ENCODE peak calls at places on chromosomes 2 and 18, in six cellular contexts. Z is kidney epithelial cell, R is Caco-2, W is prostate gland, G is colonic mucosa, K is tibial nerve. M is an unnamed sample.

GRCh38 chr2:111209045-111209514 is 88.4 kb downstream of the BCL2L11 start:
- DNase-seq in K (no peak), Z (peak), G (no peak), R (no peak), W (no peak), M (peak)

GRCh38 chr18:75530548-75531211 is 103.2 kb upstream of the SMIM21 start:
- DNase-seq in G (no peak), R (no peak), K (no peak), W (no peak), Z (no peak), M (no peak)

GRCh38 chr2:183070942-183071844 is 7.4 kb upstream of the DUSP19 start:
- DNase-seq in W (no peak), Z (no peak), R (peak), G (peak), K (no peak), M (peak)

GRCh38 chr18:22623513-22623912 is 205.8 kb upstream of the CTAGE1 start:
- DNase-seq in Z (no peak), K (no peak), G (no peak), R (no peak), W (no peak), M (no peak)

GRCh38 chr2:219836647-219837177 is 209.3 kb downstream of the SLC4A3 start:
- DNase-seq in Z (no peak), R (peak), G (no peak), W (no peak), K (no peak), M (peak)

GRCh38 chr2:118969734-118970395 is 27.9 kb downstream of the MARCO start:
- DNase-seq in R (peak), G (no peak), Z (no peak), W (no peak), K (no peak), M (no peak)

GRCh38 chr2:217393585-217394032 is 533.7 kb upstream of the TNP1 start:
- DNase-seq in Z (peak), R (no peak), G (peak), K (peak), W (peak), M (no peak)

GRCh38 chr2:234708091-234708683 is 211.3 kb upstream of the ARL4C start:
- DNase-seq in W (no peak), K (no peak), G (no peak), Z (no peak), R (no peak), M (no peak)

GRCh38 chr18:3246636-3247242 is 862 bp upstream of the MYL12A start:
- DNase-seq in W (no peak), Z (no peak), G (peak), K (no peak), R (peak), M (no peak)

GRCh38 chr2:68193144-68193543 is 35.5 kb downstream of the PNO1 start:
- DNase-seq in Z (no peak), G (no peak), K (no peak), R (no peak), W (no peak), M (peak)

GRCh38 chr2:52810460-52810859 is 957.1 kb upstream of the CHAC2 start:
- DNase-seq in Z (peak), W (no peak), R (peak), K (no peak), G (no peak), M (peak)

GRCh38 chr18:21907451-21907850 is 166.9 kb downstream of the MIB1 start:
- DNase-seq in R (no peak), W (no peak), G (no peak), K (no peak), Z (no peak), M (no peak)

GRCh38 chr2:165113414-165113813 is 90.4 kb downstream of the SCN3A start:
- DNase-seq in Z (no peak), W (no peak), R (no peak), K (no peak), G (no peak), M (peak)

GRCh38 chr18:25516747-25517498 is 165.0 kb upstream of the ZNF521 start:
- DNase-seq in R (no peak), W (no peak), G (no peak), K (no peak), Z (no peak), M (no peak)

GRCh38 chr2:215421859-215422461 is 13.9 kb downstream of the FN1 start:
- DNase-seq in K (no peak), G (no peak), Z (no peak), W (no peak), R (no peak), M (peak)

GRCh38 chr2:182554950-182555349 is 128.1 kb upstream of the PDE1A start:
- DNase-seq in W (no peak), K (no peak), R (no peak), Z (no peak), G (no peak), M (no peak)

GRCh38 chr2:216188268-216188850 is 79.2 kb downstream of the XRCC5 start:
- DNase-seq in G (no peak), R (peak), K (no peak), W (no peak), Z (no peak), M (no peak)

GRCh38 chr18:74283255-74283554 is 8.6 kb downstream of the CYB5A start:
- DNase-seq in W (no peak), K (no peak), Z (no peak), R (no peak), G (no peak), M (no peak)

GRCh38 chr2:164514491-164514890 is 106.8 kb downstream of the GRB14 start:
- DNase-seq in W (no peak), G (no peak), R (peak), Z (peak), K (no peak), M (peak)

GRCh38 chr18:48996901-48997463 is 46.2 kb upstream of the SMAD7 start:
- DNase-seq in R (peak), W (no peak), K (no peak), G (no peak), Z (peak), M (peak)

GRCh38 chr2:20755132-20755800 is 67.6 kb downstream of the LDAH start:
- DNase-seq in K (no peak), G (no peak), Z (no peak), W (no peak), R (no peak), M (no peak)

GRCh38 chr2:105375001-105375561 is 23.8 kb downstream of the FHL2 start:
- DNase-seq in Z (no peak), W (no peak), K (no peak), G (no peak), R (no peak), M (peak)

GRCh38 chr2:64141711-64142405 is 2.4 kb downstream of the PELI1 start:
- DNase-seq in R (no peak), G (no peak), K (no peak), Z (no peak), W (peak), M (peak)

GRCh38 chr2:19743641-19744040 is 158.1 kb downstream of the TTC32 start:
- DNase-seq in G (no peak), K (no peak), W (no peak), R (no peak), Z (no peak), M (no peak)

GRCh38 chr2:19733951-19734425 is 167.8 kb downstream of the TTC32 start:
- DNase-seq in G (no peak), Z (no peak), W (no peak), K (no peak), R (no peak), M (peak)

GRCh38 chr2:19736191-19736831 is 165.5 kb downstream of the TTC32 start:
- DNase-seq in K (peak), Z (no peak), W (no peak), R (no peak), G (no peak), M (no peak)

GRCh38 chr2:19739256-19739655 is 162.5 kb downstream of the TTC32 start:
- DNase-seq in K (no peak), R (no peak), Z (no peak), W (no peak), G (no peak), M (no peak)

GRCh38 chr2:19738707-19739106 is 163.1 kb downstream of the TTC32 start:
- DNase-seq in K (peak), Z (no peak), G (peak), W (no peak), R (no peak), M (peak)
- H3K4me3 ChIP-seq in K (no peak), Z (no peak), G (no peak), W (no peak), R (no peak), M (no peak)

DNA sequence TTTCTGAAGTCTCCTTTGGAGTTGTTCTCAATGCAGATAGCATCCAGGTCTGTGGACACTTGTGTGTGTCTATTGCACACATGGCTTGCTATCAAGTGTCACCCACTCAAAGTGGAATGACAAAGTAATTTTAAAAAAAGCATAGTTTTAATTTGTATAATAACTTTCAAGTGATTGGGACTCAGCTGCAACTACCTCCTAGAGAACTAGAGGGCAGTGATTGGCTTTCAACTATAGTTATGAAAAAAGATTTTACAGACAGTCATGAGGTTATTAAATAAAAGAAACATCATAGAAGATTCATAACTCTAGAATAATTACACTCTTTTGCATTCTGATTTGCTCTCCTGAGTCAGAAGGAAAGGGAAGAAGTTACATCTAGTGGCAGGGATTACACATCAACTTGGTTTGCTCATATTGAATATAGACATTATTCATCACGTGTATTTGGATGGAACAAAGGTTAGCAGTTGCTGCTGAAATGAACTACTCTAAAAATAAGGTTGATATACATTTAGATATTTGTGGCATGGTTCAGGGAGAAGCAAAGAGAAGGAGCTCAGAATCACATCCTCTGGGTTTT is 4.7 kb downstream of the GPR39 start:
- DNase-seq in Z (no peak), R (no peak), G (no peak), K (no peak), W (no peak), M (no peak)
- TF ChIP-seq CTCF in Z (no peak), R (peak), G (no peak), K (no peak), W (no peak), M (peak)

GRCh38 chr2:76257802-76258201 is 547.1 kb upstream of the GCFC2 start:
- DNase-seq in G (no peak), Z (no peak), W (no peak), K (no peak), R (no peak), M (no peak)

GRCh38 chr2:76251342-76251741 is 540.6 kb upstream of the GCFC2 start:
- DNase-seq in Z (no peak), G (no peak), R (no peak), W (no peak), K (no peak), M (no peak)

GRCh38 chr2:76256689-76257088 is 546.0 kb upstream of the GCFC2 start:
- DNase-seq in K (no peak), G (no peak), W (no peak), Z (no peak), R (peak), M (no peak)

GRCh38 chr2:76247006-76247405 is 536.3 kb upstream of the GCFC2 start:
- DNase-seq in W (no peak), Z (no peak), G (no peak), K (no peak), R (no peak), M (no peak)

DNA sequence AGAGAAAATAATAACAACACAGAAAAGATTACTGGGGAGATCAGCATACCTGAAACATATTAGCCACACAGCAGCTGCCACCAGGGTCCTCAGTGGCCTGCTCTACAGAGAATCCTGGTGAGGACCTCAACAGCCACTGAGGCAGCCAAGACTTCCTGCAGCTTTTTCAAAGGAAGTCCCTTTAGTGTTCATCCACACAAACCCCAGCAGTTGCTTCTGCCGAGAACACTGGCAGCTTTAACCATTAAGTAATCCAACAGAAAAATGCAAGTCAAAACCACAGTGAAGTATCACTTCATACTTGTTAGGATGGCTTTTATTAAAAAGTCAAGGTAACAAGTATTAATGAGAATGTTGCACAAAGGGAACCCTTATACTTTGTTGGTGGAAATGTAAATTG is 542.0 kb upstream of the GCFC2 start:
- DNase-seq in Z (no peak), W (no peak), K (no peak), R (no peak), G (no peak), M (no peak)
- H3K4me3 ChIP-seq in Z (no peak), W (no peak), K (no peak), R (no peak), G (no peak), M (no peak)

GRCh38 chr2:75290600-75291140 is 91.3 kb upstream of the TACR1 start:
- DNase-seq in G (no peak), Z (no peak), R (no peak), K (no peak), W (no peak), M (no peak)
- TF ChIP-seq CTCF in G (no peak), Z (no peak), R (peak), K (no peak), W (no peak), M (peak)

M was measured in brain microvascular endothelial cell.